ENCODE peak calls at places on chromosome 1, in eight cellular contexts. K, Y, R, D, G, O, J and Z are unnamed samples.

GRCh38 chr1:119275145-119275929 is 93.2 kb upstream of the HAO2 start:
- DNase-seq in K (peak), J (peak), Y (peak), O (no peak), R (peak), D (peak), G (no peak), Z (peak)

GRCh38 chr1:200302893-200303250 is 107.0 kb downstream of the ZNF281 start:
- DNase-seq in J (no peak), Y (peak), D (no peak), K (no peak), G (no peak), R (peak), O (no peak), Z (no peak)

GRCh38 chr1:209349372-209350324 is 233.9 kb upstream of the CAMK1G start:
- DNase-seq in O (no peak), J (no peak), Y (no peak), K (no peak), D (no peak), R (peak), G (no peak), Z (no peak)

GRCh38 chr1:13451399-13451965 is 41.2 kb downstream of the PRAMEF20 start:
- DNase-seq in K (no peak), R (no peak), Y (no peak), O (no peak), G (no peak), D (no peak), J (peak), Z (no peak)

GRCh38 chr1:14064649-14065442 is 364.9 kb downstream of the PRDM2 start:
- DNase-seq in O (no peak), D (no peak), Y (no peak), R (no peak), K (no peak), J (no peak), G (no peak), Z (no peak)

GRCh38 chr1:162019006-162019405 is 4.7 kb downstream of the OLFML2B start:
- DNase-seq in R (peak), D (no peak), O (no peak), Y (peak), K (peak), J (peak), G (no peak), Z (peak)

GRCh38 chr1:64209221-64209620 is 5.8 kb downstream of the UBE2U start:
- DNase-seq in D (no peak), J (no peak), O (no peak), G (no peak), Y (no peak), R (peak), K (no peak), Z (peak)

GRCh38 chr1:93061895-93062792 is 16.9 kb upstream of the MTF2 start:
- DNase-seq in K (peak), R (peak), J (peak), D (peak), G (no peak), Y (peak), O (no peak), Z (peak)

GRCh38 chr1:227532019-227532619 is 31.2 kb upstream of the ZNF678 start:
- DNase-seq in Y (no peak), R (no peak), G (no peak), O (no peak), J (no peak), D (no peak), K (no peak), Z (no peak)

GRCh38 chr1:235329139-235329808 is 904 bp downstream of the GGPS1 start:
- DNase-seq in D (peak), G (no peak), Y (no peak), J (peak), R (peak), O (no peak), K (peak), Z (peak)

GRCh38 chr1:2279210-2279639 is 51.1 kb downstream of the SKI start:
- DNase-seq in G (no peak), K (no peak), Y (peak), O (no peak), R (peak), D (no peak), J (no peak), Z (peak)

GRCh38 chr1:112143871-112144441 is 154.5 kb upstream of the KCND3 start:
- DNase-seq in K (no peak), Y (no peak), J (no peak), O (no peak), G (no peak), D (no peak), R (no peak), Z (no peak)

GRCh38 chr1:59029768-59030167 is 245.9 kb upstream of the JUN start:
- DNase-seq in G (no peak), D (no peak), O (no peak), R (no peak), Y (peak), K (no peak), J (peak), Z (no peak)

GRCh38 chr1:54716299-54717047 is 812 bp downstream of the TTC4 start:
- DNase-seq in O (no peak), J (peak), Y (no peak), K (no peak), R (peak), G (no peak), D (no peak), Z (peak)